ENCODE peak calls at places on chromosome 4, in four cellular contexts. C is AG09319, V is glutamatergic neuron, U is brain microvascular endothelial cell. P is an unnamed sample.

GRCh38 chr4:13285336-13285735 is 198.8 kb downstream of the RAB28 start:
- DNase-seq in V (no peak), U (no peak), C (no peak), P (no peak)

GRCh38 chr4:48275247-48275646 is 5.6 kb upstream of the TEC start:
- DNase-seq in V (no peak), C (no peak), U (peak), P (no peak)

GRCh38 chr4:113447695-113448265 is 313.8 kb downstream of the CAMK2D start:
- DNase-seq in C (no peak), U (no peak), V (no peak), P (no peak)

GRCh38 chr4:10034612-10035104 is 13.4 kb upstream of the SLC2A9 start:
- DNase-seq in C (no peak), U (no peak), V (no peak), P (no peak)

GRCh38 chr4:10082459-10083272 is 33.9 kb downstream of the WDR1 start:
- DNase-seq in C (no peak), U (no peak), V (peak), P (no peak)

GRCh38 chr4:24321151-24321550 is 263.2 kb downstream of the DHX15 start:
- DNase-seq in C (no peak), V (no peak), U (no peak), P (no peak)

GRCh38 chr4:70768301-70768948 is 46.7 kb downstream of the RUFY3 start:
- DNase-seq in V (no peak), U (peak), C (no peak), P (no peak)

GRCh38 chr4:82363896-82364487 is 9.8 kb downstream of the HNRNPD start:
- DNase-seq in V (no peak), C (no peak), U (no peak), P (no peak)

GRCh38 chr4:59612235-59612634 is 1587.9 kb upstream of the ADGRL3 start:
- DNase-seq in U (peak), C (no peak), V (no peak), P (no peak)

GRCh38 chr4:101000496-101000895 is 346.8 kb downstream of the PPP3CA start:
- DNase-seq in C (no peak), V (no peak), U (no peak), P (no peak)

GRCh38 chr4:8872402-8873291 is 1.0 kb upstream of the HMX1 start:
- DNase-seq in C (no peak), U (no peak), V (no peak), P (no peak)

GRCh38 chr4:1856920-1857699 is 1.2 kb upstream of the LETM1 start:
- DNase-seq in C (no peak), U (no peak), V (no peak), P (peak)

GRCh38 chr4:20592666-20593065 is 107.6 kb upstream of the PACRGL start:
- DNase-seq in V (no peak), U (no peak), C (no peak), P (no peak)

GRCh38 chr4:138308421-138308820 is 66.3 kb upstream of the SLC7A11 start:
- DNase-seq in C (peak), V (no peak), U (peak), P (no peak)

GRCh38 chr4:123343400-123344060 is 53.1 kb upstream of the SPRY1 start:
- DNase-seq in C (no peak), U (peak), V (no peak), P (no peak)

GRCh38 chr4:171857302-171858005 is 44.2 kb downstream of the GALNTL6 start:
- DNase-seq in C (no peak), V (no peak), U (peak), P (no peak)

GRCh38 chr4:95255396-95256107 is 293.2 kb downstream of the UNC5C start:
- DNase-seq in V (no peak), U (peak), C (no peak), P (no peak)

GRCh38 chr4:92406488-92406887 is 102.7 kb downstream of the GRID2 start:
- DNase-seq in V (no peak), U (no peak), C (no peak), P (no peak)
- TF ChIP-seq CTCF in V (no peak), U (no peak), C (no peak), P (no peak)

DNA sequence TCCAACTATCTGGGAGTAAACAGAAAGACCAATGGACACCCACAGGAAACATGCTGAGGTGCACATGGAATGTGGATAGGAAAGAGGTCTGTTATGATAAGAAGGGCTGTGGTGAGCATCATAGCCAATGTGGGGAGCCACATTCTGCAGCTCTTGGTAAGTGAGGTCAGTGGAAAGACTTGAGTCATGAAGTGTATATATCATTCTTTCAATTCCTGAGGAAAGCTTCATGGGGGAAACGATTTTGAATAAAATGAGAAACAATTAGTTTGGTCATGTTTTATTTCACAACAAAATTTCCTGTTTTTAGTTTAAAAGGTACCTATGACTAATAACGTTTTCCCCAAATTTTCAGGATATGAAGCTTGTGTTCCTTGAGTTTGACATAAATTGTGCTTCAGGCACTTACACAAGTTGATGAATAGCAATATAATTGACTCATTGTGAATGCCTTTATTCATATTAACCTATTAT is 41.4 kb upstream of the RASSF6 start:
- DNase-seq in C (peak), V (no peak), U (peak), P (no peak)
- TF ChIP-seq CTCF in C (peak), V (no peak), U (peak), P (no peak)

DNA sequence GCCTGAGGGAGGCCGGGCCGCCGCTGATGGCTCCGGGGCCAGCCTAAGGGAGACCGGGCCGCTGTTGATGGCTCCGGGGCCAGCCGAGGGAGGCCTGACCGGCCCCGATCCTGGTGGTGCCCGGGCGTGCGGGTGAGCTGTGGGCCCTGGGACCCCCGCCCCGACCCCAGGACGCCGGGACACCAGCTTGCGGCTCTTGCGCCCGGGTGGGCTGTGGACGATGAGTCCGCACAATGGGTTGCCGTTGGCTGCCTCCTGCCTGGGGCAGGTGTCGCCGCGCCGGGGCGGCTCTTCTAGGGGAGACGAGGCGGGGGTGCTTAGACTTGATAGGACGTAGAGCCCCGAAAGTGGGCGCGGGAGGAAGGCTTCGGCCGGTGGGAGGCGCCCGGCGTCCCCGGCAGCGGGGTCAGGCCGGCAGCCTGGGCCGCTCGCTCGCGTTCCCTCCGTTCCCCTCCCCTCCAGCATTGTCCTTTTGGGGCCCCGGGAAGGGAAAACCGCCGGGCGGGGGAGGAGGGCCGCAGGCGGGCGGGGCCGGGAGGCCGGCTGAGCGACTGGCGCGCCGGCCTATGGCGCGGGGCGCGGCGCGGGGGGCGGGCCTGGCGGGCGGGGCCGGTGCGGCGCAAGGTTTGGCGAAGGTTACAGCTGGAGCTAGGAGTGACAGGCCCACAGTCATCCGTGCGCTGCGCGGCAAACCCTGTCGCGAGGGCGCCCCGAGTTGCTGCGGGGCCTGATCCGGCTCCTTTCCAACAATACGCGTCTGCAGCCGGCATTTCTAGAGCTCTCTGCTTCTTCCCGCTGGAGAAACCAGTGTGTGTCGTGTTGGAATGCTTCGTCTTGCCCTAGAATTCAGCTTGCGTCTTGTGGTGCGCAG is 819 bp downstream of the KIAA0232 start:
- DNase-seq in C (peak), V (peak), U (peak), P (peak)
- TF ChIP-seq CTCF in C (no peak), V (no peak), U (peak), P (no peak)

DNA sequence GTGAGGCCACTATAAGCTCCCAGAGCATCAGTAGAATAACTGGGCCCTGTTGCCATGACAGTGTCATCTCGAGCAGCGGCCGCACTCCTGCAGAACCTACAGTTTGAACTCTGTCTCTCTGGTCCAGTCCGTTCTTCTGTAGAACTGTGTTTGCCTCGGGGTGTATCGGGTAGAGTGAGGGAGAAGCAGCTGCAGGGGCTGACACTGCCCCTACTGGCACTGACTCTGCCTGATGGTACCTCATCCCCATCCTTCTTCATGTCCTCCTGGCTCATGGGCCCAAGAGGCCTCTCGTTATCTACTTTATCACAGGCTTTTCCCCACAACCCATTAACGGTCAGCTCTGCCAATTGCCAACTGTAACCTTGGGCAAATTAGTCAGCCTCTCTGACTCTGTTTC is 96.5 kb downstream of the NPNT start:
- DNase-seq in C (no peak), U (no peak), V (no peak), P (no peak)
- TF ChIP-seq CTCF in C (no peak), U (peak), V (no peak), P (no peak)

GRCh38 chr4:80839792-80840191 is 190.7 kb upstream of the BMP3 start:
- DNase-seq in C (no peak), U (no peak), V (no peak), P (no peak)
- TF ChIP-seq CTCF in C (no peak), U (no peak), V (no peak), P (no peak)

DNA sequence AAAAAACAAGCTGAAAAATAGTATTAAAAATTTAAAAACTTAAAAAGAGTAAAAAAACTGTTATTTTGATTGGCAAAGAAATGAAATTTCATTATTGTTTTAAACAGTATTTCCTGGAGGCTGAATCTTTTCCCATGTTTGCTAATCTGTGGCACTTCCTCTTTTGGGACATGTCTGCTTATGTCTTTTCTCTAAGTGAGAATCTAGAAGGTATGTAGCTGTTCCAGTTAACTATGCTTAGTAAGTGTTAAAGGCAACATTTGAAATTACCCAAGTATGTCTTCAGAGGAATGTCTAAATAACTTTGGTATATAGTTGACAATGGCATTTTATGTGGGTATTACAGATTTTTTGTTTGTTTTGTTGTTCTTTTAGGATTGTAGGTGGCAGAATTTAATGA is 81.6 kb upstream of the TBC1D9 start:
- DNase-seq in C (no peak), U (no peak), V (no peak), P (no peak)
- TF ChIP-seq CTCF in C (no peak), U (no peak), V (no peak), P (no peak)

GRCh38 chr4:89598602-89599001 is 238.4 kb downstream of the SNCA start:
- DNase-seq in C (no peak), U (no peak), V (no peak), P (no peak)
- TF ChIP-seq CTCF in C (peak), U (peak), V (peak), P (peak)

DNA sequence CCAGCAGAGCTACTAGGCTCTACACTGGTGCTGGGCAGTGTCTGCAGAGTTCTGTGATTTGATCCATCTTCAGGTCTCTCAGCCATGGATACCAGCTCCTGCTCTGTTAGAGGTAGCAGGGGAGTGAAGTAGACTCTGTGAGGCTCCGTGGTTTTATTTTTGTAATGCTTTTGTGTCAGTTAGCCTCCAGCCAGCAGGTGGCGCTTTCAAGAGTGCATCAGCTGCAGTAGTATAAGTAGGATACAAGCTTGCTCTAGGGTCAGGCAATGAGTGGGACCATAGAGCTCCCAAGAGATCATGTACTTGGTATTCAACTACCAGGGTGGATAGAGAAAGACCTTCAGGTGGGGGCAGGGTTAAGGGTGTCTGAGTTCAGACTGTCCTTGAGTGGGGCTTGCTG is 362.5 kb upstream of the TRAM1L1 start:
- DNase-seq in C (no peak), V (peak), U (no peak), P (no peak)
- TF ChIP-seq CTCF in C (no peak), V (no peak), U (peak), P (no peak)

DNA sequence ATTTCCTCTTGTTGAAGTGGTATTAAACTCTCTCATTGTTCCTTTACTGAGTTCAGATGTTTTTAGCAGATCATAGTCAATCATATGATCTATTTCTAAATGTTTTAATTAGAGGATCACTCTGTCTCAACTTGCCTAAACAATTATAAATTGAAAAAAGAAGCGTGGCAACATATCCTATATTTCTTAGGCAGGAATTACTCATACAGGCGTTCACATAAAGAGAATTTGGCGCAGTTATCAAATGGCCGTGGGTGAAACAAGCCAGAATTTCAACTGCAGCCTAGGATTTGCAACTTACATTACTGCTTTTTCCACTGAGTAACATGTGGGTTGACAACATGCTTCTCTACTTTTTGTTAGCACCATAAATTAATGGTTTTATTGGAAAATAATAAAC is 141.3 kb downstream of the CPE start:
- DNase-seq in C (no peak), V (no peak), U (no peak), P (no peak)
- TF ChIP-seq CTCF in C (no peak), V (no peak), U (no peak), P (no peak)

DNA sequence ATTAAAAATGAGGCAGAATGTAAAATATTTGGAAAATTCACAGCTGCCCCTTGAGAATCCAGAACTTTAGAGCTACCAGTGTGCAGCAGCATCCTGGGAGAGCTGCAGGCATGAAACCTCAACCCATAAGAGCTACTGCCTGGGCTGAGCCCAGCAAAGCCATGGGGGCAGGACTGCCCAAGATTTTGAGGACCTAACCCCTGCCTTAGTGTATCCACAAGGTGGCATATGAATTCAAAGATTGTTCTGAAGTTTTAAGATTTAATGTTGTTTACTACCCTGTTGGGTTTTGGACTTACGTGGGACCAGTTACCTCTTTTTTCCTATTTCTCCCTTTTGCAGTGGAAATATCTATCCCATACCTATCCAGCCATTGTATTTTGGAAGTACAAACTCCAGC is 26.4 kb downstream of the CASP6 start:
- DNase-seq in V (no peak), U (no peak), C (no peak), P (no peak)
- TF ChIP-seq CTCF in V (no peak), U (peak), C (no peak), P (no peak)